ENCODE peak calls at places on chromosomes 11 and 22, in five cellular contexts. N is ACHN, F is M059J, A is astrocyte of the spinal cord, H is suprapubic skin. G is an unnamed sample.

GRCh38 chr11:95512682-95513081 is 276.9 kb downstream of the FAM76B start:
- DNase-seq in N (no peak), F (peak), A (peak), H (peak), G (peak)

GRCh38 chr11:4809246-4809645 is 5.1 kb upstream of the OR52R1 start:
- DNase-seq in N (no peak), F (no peak), A (no peak), H (no peak), G (no peak)

GRCh38 chr11:97722065-97722464 is 1298.7 kb upstream of the CNTN5 start:
- DNase-seq in N (peak), F (peak), A (peak), H (no peak), G (peak)

GRCh38 chr11:116576523-116576922 is 196.3 kb downstream of the BUD13 start:
- DNase-seq in N (no peak), F (peak), A (no peak), H (no peak), G (peak)

GRCh38 chr11:106466441-106467190 is 389.2 kb downstream of the AASDHPPT start:
- DNase-seq in N (no peak), F (peak), A (peak), H (no peak), G (peak)

GRCh38 chr11:5369793-5370192 is 13.8 kb upstream of the OR51M1 start:
- DNase-seq in N (peak), F (peak), A (peak), H (no peak), G (no peak)

GRCh38 chr11:73551697-73552096 is 46.2 kb downstream of the FAM168A start:
- DNase-seq in N (no peak), F (no peak), A (no peak), H (no peak), G (no peak)

GRCh38 chr11:121829159-121829643 is 286.8 kb downstream of the BLID start:
- DNase-seq in N (no peak), F (peak), A (peak), H (peak), G (peak)

GRCh38 chr11:125451400-125452124 is 44.5 kb downstream of the FEZ1 start:
- DNase-seq in N (peak), F (peak), A (no peak), H (no peak), G (no peak)

GRCh38 chr22:45925811-45926351 is 51.1 kb downstream of the WNT7B start:
- DNase-seq in N (peak), F (no peak), A (no peak), H (no peak), G (no peak)

GRCh38 chr22:17818649-17819048 is 44.4 kb upstream of the BID start:
- DNase-seq in N (no peak), F (no peak), A (no peak), H (no peak), G (no peak)

GRCh38 chr22:38429460-38430128 is 25.4 kb downstream of the KCNJ4 start:
- DNase-seq in N (no peak), F (peak), A (peak), H (no peak), G (no peak)

GRCh38 chr11:65826972-65827773 is 6.6 kb upstream of the SNX32 start:
- DNase-seq in N (no peak), F (no peak), A (no peak), H (peak), G (no peak)

GRCh38 chr11:83221694-83222093 is 28.2 kb downstream of the ANKRD42 start:
- DNase-seq in N (no peak), F (no peak), A (no peak), H (no peak), G (no peak)

GRCh38 chr22:49634006-49634772 is 193.5 kb downstream of the BRD1 start:
- DNase-seq in N (no peak), F (no peak), A (no peak), H (no peak), G (no peak)

GRCh38 chr11:62105611-62106245 is 18.1 kb upstream of the INCENP start:
- DNase-seq in N (no peak), F (peak), A (no peak), H (no peak), G (no peak)

GRCh38 chr11:105738972-105739574 is 129.2 kb downstream of the GRIA4 start:
- DNase-seq in N (no peak), F (no peak), A (no peak), H (no peak), G (no peak)

GRCh38 chr22:46931414-46931813 is 169.0 kb downstream of the TBC1D22A start:
- DNase-seq in N (peak), F (peak), A (peak), H (no peak), G (peak)

GRCh38 chr11:26188559-26188958 is 143.4 kb upstream of the ANO3 start:
- DNase-seq in N (no peak), F (no peak), A (no peak), H (no peak), G (no peak)

GRCh38 chr11:128686745-128687177 is 7.1 kb upstream of the FLI1 start:
- DNase-seq in N (no peak), F (peak), A (peak), H (no peak), G (no peak)

GRCh38 chr22:27226666-27227065 is 569.3 kb downstream of the MIAT start:
- DNase-seq in N (no peak), F (peak), A (no peak), H (no peak), G (peak)

GRCh38 chr11:46659908-46660307 is 40.5 kb downstream of the ARHGAP1 start:
- DNase-seq in N (no peak), F (no peak), A (peak), H (no peak), G (no peak)

GRCh38 chr11:6825333-6825744 is 20.1 kb upstream of the OR10A5 start:
- DNase-seq in N (no peak), F (peak), A (no peak), H (no peak), G (peak)

GRCh38 chr11:3929689-3930088 is 74.2 kb downstream of the STIM1 start:
- DNase-seq in N (no peak), F (no peak), A (no peak), H (no peak), G (no peak)

GRCh38 chr11:83528877-83529276 is 242.7 kb upstream of the CCDC90B start:
- DNase-seq in N (no peak), F (no peak), A (no peak), H (no peak), G (no peak)

GRCh38 chr11:102891736-102892135 is 17.0 kb upstream of the MMP12 start:
- DNase-seq in N (no peak), F (no peak), A (no peak), H (no peak), G (no peak)

GRCh38 chr11:66546368-66546965 is at the start of gene ACTN3:
- DNase-seq in N (no peak), F (no peak), A (no peak), H (no peak), G (no peak)

GRCh38 chr11:93542753-93543246 is 391 bp downstream of the SMCO4 start:
- DNase-seq in N (peak), F (peak), A (no peak), H (peak), G (no peak)

GRCh38 chr11:129577986-129578385 is 202.3 kb downstream of the BARX2 start:
- DNase-seq in N (no peak), F (no peak), A (no peak), H (no peak), G (no peak)

GRCh38 chr11:96013459-96014213 is 89.7 kb upstream of the MTMR2 start:
- DNase-seq in N (no peak), F (no peak), A (no peak), H (no peak), G (no peak)

GRCh38 chr22:25775501-25775900 is 33.5 kb downstream of the MYO18B start:
- DNase-seq in N (no peak), F (peak), A (peak), H (no peak), G (peak)

GRCh38 chr11:119169272-119169719 is 771 bp downstream of the NLRX1 start:
- DNase-seq in N (peak), F (peak), A (peak), H (no peak), G (peak)

GRCh38 chr11:130771708-130772107 is 144.6 kb downstream of the SNX19 start:
- DNase-seq in N (no peak), F (no peak), A (peak), H (no peak), G (no peak)

GRCh38 chr22:23700706-23701105 is 9.9 kb downstream of the RGL4 start:
- DNase-seq in N (no peak), F (no peak), A (peak), H (no peak), G (no peak)

GRCh38 chr22:38104084-38104483 is 6.4 kb downstream of the BAIAP2L2 start:
- DNase-seq in N (peak), F (no peak), A (no peak), H (no peak), G (peak)

GRCh38 chr11:106131998-106132397 is 54.5 kb downstream of the AASDHPPT start:
- DNase-seq in N (no peak), F (no peak), A (no peak), H (no peak), G (no peak)

GRCh38 chr22:24289781-24290181 is 19.1 kb downstream of the SPECC1L start:
- DNase-seq in N (peak), F (peak), A (no peak), H (no peak), G (no peak)

GRCh38 chr11:128359515-128359914 is 227.8 kb downstream of the ETS1 start:
- DNase-seq in N (no peak), F (peak), A (no peak), H (no peak), G (no peak)

GRCh38 chr22:27241430-27242110 is 560.0 kb downstream of the MN1 start:
- DNase-seq in N (peak), F (peak), A (peak), H (no peak), G (no peak)